ENCODE peak calls at places on chromosome 9, in seven cellular contexts. One of them, this sample, is unnamed.

GRCh38 chr9:107557236-107557990 is 67.8 kb upstream of the KLF4 start:
- DNase-seq in HuH-7: no peak
- DNase-seq in lower leg skin: no peak
- DNase-seq in glutamatergic neuron: no peak
- DNase-seq in IMR-90: peak
- DNase-seq in GM04503: no peak
- DNase-seq in tibial artery: no peak
- DNase-seq in this sample: no peak

GRCh38 chr9:3578786-3579185 is 53.0 kb upstream of the RFX3 start:
- DNase-seq in HuH-7: no peak
- DNase-seq in tibial artery: no peak
- DNase-seq in IMR-90: peak
- DNase-seq in glutamatergic neuron: no peak
- DNase-seq in lower leg skin: no peak
- DNase-seq in GM04503: peak
- DNase-seq in this sample: no peak

GRCh38 chr9:116933251-116933650 is 246.1 kb downstream of the TRIM32 start:
- DNase-seq in HuH-7: no peak
- DNase-seq in lower leg skin: no peak
- DNase-seq in GM04503: no peak
- DNase-seq in IMR-90: no peak
- DNase-seq in tibial artery: no peak
- DNase-seq in glutamatergic neuron: no peak
- DNase-seq in this sample: no peak

GRCh38 chr9:135736979-135737839 is 35.2 kb downstream of the KCNT1 start:
- DNase-seq in IMR-90: no peak
- DNase-seq in lower leg skin: no peak
- DNase-seq in glutamatergic neuron: no peak
- DNase-seq in GM04503: no peak
- DNase-seq in tibial artery: no peak
- DNase-seq in HuH-7: no peak
- DNase-seq in this sample: no peak

GRCh38 chr9:37212435-37212834 is 92.1 kb downstream of the ZCCHC7 start:
- DNase-seq in lower leg skin: no peak
- DNase-seq in tibial artery: no peak
- DNase-seq in GM04503: no peak
- DNase-seq in glutamatergic neuron: no peak
- DNase-seq in HuH-7: no peak
- DNase-seq in IMR-90: no peak
- DNase-seq in this sample: no peak

GRCh38 chr9:121675969-121676822 is 24.8 kb downstream of the DAB2IP start:
- DNase-seq in glutamatergic neuron: no peak
- DNase-seq in HuH-7: no peak
- DNase-seq in IMR-90: no peak
- DNase-seq in tibial artery: no peak
- DNase-seq in GM04503: no peak
- DNase-seq in lower leg skin: no peak
- DNase-seq in this sample: no peak

GRCh38 chr9:3809724-3810123 is 283.9 kb upstream of the RFX3 start:
- DNase-seq in glutamatergic neuron: no peak
- DNase-seq in IMR-90: peak
- DNase-seq in lower leg skin: no peak
- DNase-seq in HuH-7: no peak
- DNase-seq in GM04503: peak
- DNase-seq in tibial artery: no peak
- DNase-seq in this sample: no peak

GRCh38 chr9:136418182-136419091 is 8.0 kb downstream of the PMPCA start:
- DNase-seq in IMR-90: no peak
- DNase-seq in tibial artery: no peak
- DNase-seq in HuH-7: no peak
- DNase-seq in lower leg skin: no peak
- DNase-seq in glutamatergic neuron: no peak
- DNase-seq in GM04503: no peak
- DNase-seq in this sample: no peak

GRCh38 chr9:114461468-114461867 is 43.8 kb downstream of the WHRN start:
- DNase-seq in glutamatergic neuron: no peak
- DNase-seq in tibial artery: no peak
- DNase-seq in IMR-90: no peak
- DNase-seq in lower leg skin: no peak
- DNase-seq in GM04503: no peak
- DNase-seq in HuH-7: no peak
- DNase-seq in this sample: no peak

GRCh38 chr9:89734561-89734960 is 129.7 kb downstream of the GADD45G start:
- DNase-seq in tibial artery: no peak
- DNase-seq in glutamatergic neuron: no peak
- DNase-seq in lower leg skin: no peak
- DNase-seq in HuH-7: no peak
- DNase-seq in IMR-90: no peak
- DNase-seq in GM04503: no peak
- DNase-seq in this sample: no peak

GRCh38 chr9:133935328-133936040 is 56.6 kb downstream of the VAV2 start:
- DNase-seq in lower leg skin: no peak
- DNase-seq in tibial artery: no peak
- DNase-seq in GM04503: no peak
- DNase-seq in glutamatergic neuron: no peak
- DNase-seq in IMR-90: peak
- DNase-seq in HuH-7: no peak
- DNase-seq in this sample: no peak

GRCh38 chr9:112046181-112046580 is 128.9 kb downstream of the SUSD1 start:
- DNase-seq in HuH-7: no peak
- DNase-seq in lower leg skin: no peak
- DNase-seq in IMR-90: peak
- DNase-seq in tibial artery: no peak
- DNase-seq in GM04503: no peak
- DNase-seq in glutamatergic neuron: no peak
- DNase-seq in this sample: no peak

GRCh38 chr9:21110708-21111576 is 30.7 kb downstream of the IFNW1 start:
- DNase-seq in tibial artery: no peak
- DNase-seq in glutamatergic neuron: no peak
- DNase-seq in HuH-7: peak
- DNase-seq in IMR-90: peak
- DNase-seq in lower leg skin: no peak
- DNase-seq in GM04503: peak
- DNase-seq in this sample: peak

GRCh38 chr9:114855488-114855887 is 49.6 kb upstream of the TNFSF15 start:
- DNase-seq in GM04503: no peak
- DNase-seq in glutamatergic neuron: no peak
- DNase-seq in HuH-7: no peak
- DNase-seq in lower leg skin: no peak
- DNase-seq in IMR-90: peak
- DNase-seq in tibial artery: no peak
- DNase-seq in this sample: no peak

GRCh38 chr9:123234853-123235252 is 33.5 kb downstream of the STRBP start:
- DNase-seq in HuH-7: no peak
- DNase-seq in glutamatergic neuron: no peak
- DNase-seq in tibial artery: no peak
- DNase-seq in lower leg skin: no peak
- DNase-seq in IMR-90: no peak
- DNase-seq in GM04503: no peak
- DNase-seq in this sample: no peak

GRCh38 chr9:133953621-133953975 is 38.5 kb downstream of the VAV2 start:
- DNase-seq in glutamatergic neuron: no peak
- DNase-seq in lower leg skin: no peak
- DNase-seq in GM04503: no peak
- DNase-seq in HuH-7: no peak
- DNase-seq in tibial artery: no peak
- DNase-seq in IMR-90: no peak
- DNase-seq in this sample: no peak

GRCh38 chr9:129487658-129488483 is 133.0 kb downstream of the C9orf50 start:
- DNase-seq in HuH-7: no peak
- DNase-seq in lower leg skin: peak
- DNase-seq in IMR-90: peak
- DNase-seq in glutamatergic neuron: peak
- DNase-seq in tibial artery: peak
- DNase-seq in GM04503: no peak
- DNase-seq in this sample: no peak